ENCODE peak calls at places on chromosomes 4 and X, in four cellular contexts. A, K, H and G are unnamed samples.

GRCh38 chr4:6327220-6327917 is 57.7 kb downstream of the WFS1 start:
- DNase-seq in A (peak; percentile 76), K (peak; percentile 55), H (peak; percentile 84), G (no peak)

GRCh38 chr4:94649381-94650128 is 108.2 kb upstream of the BMPR1B start:
- DNase-seq in A (no peak), K (peak; percentile 32), H (no peak), G (no peak)

GRCh38 chr4:141435446-141436225 is 200.7 kb upstream of the IL15 start:
- DNase-seq in A (no peak), K (no peak), H (no peak), G (no peak)

GRCh38 chr4:176545886-176546285 is 226.1 kb downstream of the SPCS3 start:
- DNase-seq in A (no peak), K (peak; percentile 59), H (no peak), G (peak; percentile 35)

GRCh38 chrX:23792861-23793553 is 10.0 kb downstream of the SAT1 start:
- DNase-seq in A (no peak), K (no peak), H (no peak), G (no peak)

GRCh38 chr4:7070729-7071511 is 3.1 kb upstream of the GRPEL1 start:
- DNase-seq in A (peak; percentile 78), K (peak; percentile 54), H (peak; percentile 82), G (no peak)

GRCh38 chr4:71609651-71610050 is 174.2 kb downstream of the GC start:
- DNase-seq in A (no peak), K (no peak), H (no peak), G (no peak)

GRCh38 chrX:20665441-20665840 is 398.7 kb upstream of the RPS6KA3 start:
- DNase-seq in A (no peak), K (no peak), H (no peak), G (no peak)

GRCh38 chrX:30822068-30822671 is 66.9 kb downstream of the TAB3 start:
- DNase-seq in A (no peak), K (no peak), H (no peak), G (no peak)

GRCh38 chrX:18465051-18465450 is 39.6 kb downstream of the CDKL5 start:
- DNase-seq in A (no peak), K (no peak), H (no peak), G (no peak)
- H3K27me3 ChIP-seq in A (no peaks in the 10 kb centered on the region), K (no peaks in the 10 kb centered on the region), H (no peaks in the 10 kb centered on the region), G (no peaks in the 10 kb centered on the region)

DNA sequence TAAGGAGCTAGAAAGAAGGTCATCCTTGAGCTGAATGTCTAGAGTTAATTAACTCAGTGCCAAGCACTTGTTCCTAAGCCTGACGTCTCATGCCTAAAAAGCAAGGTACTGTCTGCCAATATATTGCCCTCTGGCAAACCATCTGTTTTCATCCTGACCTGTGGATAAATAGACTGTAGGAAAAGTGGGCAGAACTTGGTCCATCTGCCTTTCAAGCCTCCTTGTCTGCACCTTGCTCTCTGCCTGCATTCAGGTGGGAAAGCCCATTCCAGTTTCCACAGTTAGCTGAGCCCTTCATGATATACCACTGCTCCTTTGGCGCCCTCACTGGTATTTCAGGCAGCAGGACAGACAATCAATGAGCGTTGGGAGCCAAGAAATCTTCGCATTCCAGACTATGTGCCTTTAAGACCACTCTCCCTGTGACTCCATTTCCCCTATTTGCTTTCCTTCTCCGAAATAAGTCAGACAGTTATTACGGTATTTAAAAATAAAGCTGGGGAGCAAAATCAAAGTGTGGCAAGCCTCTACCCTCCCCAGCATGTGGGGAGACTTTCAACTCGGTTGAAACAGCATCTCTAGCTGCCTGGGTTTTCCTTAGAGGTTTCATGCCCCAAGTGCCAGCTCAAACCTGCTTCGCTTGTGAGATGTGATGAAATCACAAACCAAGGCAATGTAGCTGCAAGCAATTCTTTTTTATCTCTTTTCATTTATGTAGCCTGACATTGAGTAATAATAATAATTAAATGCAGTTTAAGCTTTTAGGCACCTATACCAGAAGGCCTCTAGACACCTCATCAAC is 2.5 kb upstream of the CCDC149 start:
- DNase-seq in A (no peak), K (no peak), H (no peak), G (no peak)
- TF ChIP-seq CTCF in A (no peak), K (no peak), H (no peak), G (peak; percentile 18)

DNA sequence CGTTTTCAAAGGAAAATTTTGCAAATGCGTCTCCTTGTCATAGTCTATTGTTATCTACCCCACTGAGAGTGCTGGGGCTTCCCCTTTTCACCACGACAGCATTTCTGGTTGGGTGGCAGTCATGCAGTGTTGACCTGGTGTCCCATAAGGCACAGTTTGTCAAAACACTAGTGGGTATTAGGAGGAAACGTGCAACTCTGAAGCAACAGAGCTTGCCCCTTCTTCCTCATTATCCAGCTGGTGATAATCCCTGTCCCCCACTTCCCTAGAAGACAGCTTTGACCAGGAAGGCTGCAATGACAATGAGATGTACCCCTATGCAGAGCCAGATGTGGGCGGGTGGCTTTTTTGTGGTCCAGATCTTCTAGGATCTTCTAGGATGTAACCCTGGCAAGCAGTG is 1.8 kb downstream of the TBC1D1 start:
- DNase-seq in A (no peak), K (no peak), H (no peak), G (no peak)
- H3K4me3 ChIP-seq in A (peak overlapping the region; percentile 64), K (no peak overlapping the region), H (peak overlapping the region; percentile 90), G (no peak overlapping the region)

DNA sequence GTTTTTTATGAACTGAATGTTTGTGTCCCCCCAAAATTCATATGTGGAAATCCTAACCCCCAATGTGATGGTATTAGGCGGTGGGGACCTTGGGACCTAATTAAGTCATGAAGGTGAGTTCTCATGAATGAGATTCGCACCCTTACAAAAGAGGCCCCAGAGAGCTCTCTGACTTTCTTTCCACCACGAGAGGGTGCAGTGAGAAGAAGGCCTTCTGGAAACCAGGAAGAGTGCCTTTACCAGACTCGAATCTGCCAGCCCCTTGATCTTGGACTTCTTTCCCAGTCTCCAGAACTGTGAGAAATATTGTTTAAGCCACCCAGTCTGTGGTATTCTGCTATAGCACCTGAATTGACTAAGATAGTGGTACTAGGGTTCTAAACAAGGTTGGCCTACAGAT is 40.8 kb downstream of the STK26 start:
- DNase-seq in A (no peak), K (no peak), H (no peak), G (no peak)
- H3K27me3 ChIP-seq in A (no peaks in the 10 kb centered on the region), K (peaks cover 6% of the 10 kb centered on the region), H (no peaks in the 10 kb centered on the region), G (no peaks in the 10 kb centered on the region)

GRCh38 chrX:94107981-94108380 is 434.0 kb downstream of the FAM133A start:
- DNase-seq in A (no peak), K (no peak), H (no peak), G (no peak)
- TF ChIP-seq CTCF in A (no peak), K (no peak), H (no peak), G (no peak)

DNA sequence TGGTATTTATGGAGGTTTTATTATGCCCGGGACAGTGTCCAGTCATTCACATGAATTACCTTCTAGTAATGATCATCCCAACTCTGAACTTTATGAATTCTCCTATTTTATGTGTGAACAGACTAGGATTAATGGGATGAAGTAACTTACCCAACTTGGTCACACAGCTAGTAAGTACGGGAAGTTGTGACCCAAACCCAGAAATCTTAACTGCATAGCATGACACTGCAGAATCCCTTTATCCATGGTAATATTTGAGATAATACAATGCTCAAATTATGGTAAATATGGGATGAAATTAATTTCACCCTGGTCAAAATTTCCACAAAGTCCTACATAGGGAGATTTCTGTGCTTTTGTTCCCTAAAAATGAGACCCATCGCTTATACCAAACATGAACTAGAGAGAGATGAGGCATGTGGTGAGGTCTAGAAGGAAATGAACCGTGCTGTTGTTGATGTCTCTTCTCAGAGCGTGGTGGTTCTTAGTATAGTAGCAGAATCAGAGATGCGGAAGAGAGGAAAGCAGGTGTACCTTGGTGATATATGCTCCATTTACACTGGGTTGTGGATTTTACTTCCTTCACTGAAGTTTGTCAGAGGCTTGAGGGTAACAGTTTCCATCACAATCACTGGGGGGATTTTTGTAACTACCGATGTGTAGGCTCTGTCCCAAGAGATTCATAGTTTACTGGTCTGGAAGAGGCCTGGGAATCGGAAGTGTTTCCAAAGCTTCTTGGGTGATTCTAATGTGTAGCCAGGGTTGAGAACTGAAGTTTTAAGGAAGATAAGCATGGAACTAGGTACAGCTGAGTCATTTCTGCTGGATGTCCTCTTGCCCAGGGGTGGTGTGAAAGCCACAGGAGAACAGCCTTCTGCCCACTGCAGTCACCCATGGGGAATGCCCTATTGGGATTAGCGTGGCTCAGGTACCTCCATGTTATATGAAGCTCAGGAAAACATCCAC is 30.2 kb upstream of the FAM9C start:
- DNase-seq in A (no peak), K (no peak), H (no peak), G (no peak)
- H3K4me3 ChIP-seq in A (no peak overlapping the region), K (no peak overlapping the region), H (no peak overlapping the region), G (no peak overlapping the region)

GRCh38 chrX:108362026-108362425 is 76.2 kb downstream of the COL4A6 start:
- DNase-seq in A (no peak), K (no peak), H (no peak), G (no peak)
- H3K27me3 ChIP-seq in A (no peaks in the 10 kb centered on the region), K (no peaks in the 10 kb centered on the region), H (no peaks in the 10 kb centered on the region), G (no peaks in the 10 kb centered on the region)